ENCODE peak calls at places on chromosomes 7 and 10, in ten cellular contexts. C is stimulated activated CD8-positive, alpha-beta memory T cell treated with anti-CD3 and anti-CD28 coated beads, Interleukin-15, amount 100 ng/mL, for 4 hours; B is activated naive CD4-positive, alpha-beta T cell treated with anti-CD3 and anti-CD28 coated beads, Interleukin-2, amount 50 U/mL, for 72 hours; M is cardiac muscle cell; G is NCI-H446; O is left colon; E is upper lobe of right lung; X is HCT116; U is natural killer cell; I is neural progenitor cell. Y is an unnamed sample.

GRCh38 chr10:69494626-69495558 is 43.6 kb downstream of the TSPAN15 start:
- DNase-seq in C (no peak), B (no peak), M (no peak), G (no peak), O (peak), E (peak), X (no peak), U (no peak), I (peak), Y (no peak)

GRCh38 chr10:128373071-128373749 is 247.0 kb upstream of the MKI67 start:
- DNase-seq in C (no peak), B (no peak), M (no peak), G (no peak), O (no peak), E (no peak), X (no peak), U (no peak), I (no peak), Y (no peak)

GRCh38 chr7:122306320-122307227 is 2.0 kb upstream of the FEZF1 start:
- DNase-seq in C (no peak), B (no peak), M (no peak), G (no peak), O (no peak), E (no peak), X (no peak), U (no peak), I (peak), Y (no peak)

GRCh38 chr10:112835933-112836564 is 114.0 kb upstream of the TCF7L2 start:
- DNase-seq in C (no peak), B (no peak), M (peak), G (no peak), O (peak), E (no peak), X (no peak), U (no peak), I (peak), Y (no peak)

GRCh38 chr10:33327750-33328149 is 6.7 kb downstream of the NRP1 start:
- DNase-seq in C (no peak), B (no peak), M (peak), G (no peak), O (no peak), E (no peak), X (no peak), U (no peak), I (peak), Y (no peak)

GRCh38 chr10:44376504-44377099 is 8.3 kb downstream of the CXCL12 start:
- DNase-seq in C (no peak), B (no peak), M (no peak), G (no peak), O (no peak), E (no peak), X (no peak), U (no peak), I (no peak), Y (no peak)

GRCh38 chr10:53601260-53601875 is 828.8 kb upstream of the MBL2 start:
- DNase-seq in C (no peak), B (no peak), M (peak), G (peak), O (no peak), E (no peak), X (peak), U (no peak), I (peak), Y (no peak)

GRCh38 chr10:24561453-24561852 is 162.2 kb downstream of the ARHGAP21 start:
- DNase-seq in C (no peak), B (no peak), M (no peak), G (no peak), O (no peak), E (no peak), X (no peak), U (no peak), I (no peak), Y (no peak)

GRCh38 chr10:44991571-44991970 is 9.2 kb upstream of the ZNF22 start:
- DNase-seq in C (no peak), B (no peak), M (no peak), G (no peak), O (no peak), E (no peak), X (no peak), U (no peak), I (no peak), Y (no peak)

GRCh38 chr10:5418584-5418983 is 6.2 kb downstream of the NET1 start:
- DNase-seq in C (no peak), B (no peak), M (no peak), G (no peak), O (no peak), E (no peak), X (no peak), U (no peak), I (no peak), Y (no peak)

GRCh38 chr7:148433521-148434180 is 156.9 kb upstream of the C7orf33 start:
- DNase-seq in C (no peak), B (no peak), M (no peak), G (no peak), O (no peak), E (no peak), X (no peak), U (no peak), I (no peak), Y (no peak)

GRCh38 chr10:51918921-51919325 is 219.5 kb upstream of the CSTF2T start:
- DNase-seq in C (no peak), B (no peak), M (peak), G (no peak), O (no peak), E (no peak), X (no peak), U (no peak), I (no peak), Y (no peak)

GRCh38 chr10:71882813-71883746 is 32.0 kb upstream of the PSAP start:
- DNase-seq in C (no peak), B (no peak), M (peak), G (peak), O (no peak), E (no peak), X (no peak), U (no peak), I (no peak), Y (no peak)

GRCh38 chr10:17649836-17650235 is 5.9 kb downstream of the STAM start:
- DNase-seq in C (no peak), B (no peak), M (no peak), G (no peak), O (no peak), E (no peak), X (no peak), U (no peak), I (no peak), Y (no peak)

GRCh38 chr7:120442838-120443237 is 169.9 kb downstream of the KCND2 start:
- DNase-seq in C (no peak), B (no peak), M (no peak), G (no peak), O (no peak), E (no peak), X (no peak), U (no peak), I (no peak), Y (no peak)

GRCh38 chr7:3112499-3113134 is 69.0 kb upstream of the CARD11 start:
- DNase-seq in C (no peak), B (no peak), M (no peak), G (no peak), O (no peak), E (no peak), X (no peak), U (no peak), I (peak), Y (no peak)

GRCh38 chr10:32713560-32713959 is 244.5 kb downstream of the ITGB1 start:
- DNase-seq in C (no peak), B (no peak), M (no peak), G (no peak), O (no peak), E (no peak), X (no peak), U (no peak), I (no peak), Y (no peak)

GRCh38 chr10:69089638-69090599 is 2.0 kb downstream of the SRGN start:
- DNase-seq in C (peak), B (peak), M (peak), G (no peak), O (peak), E (no peak), X (no peak), U (peak), I (no peak), Y (no peak)

GRCh38 chr7:4214501-4215155 is 467.5 kb upstream of the FOXK1 start:
- DNase-seq in C (no peak), B (no peak), M (no peak), G (no peak), O (no peak), E (no peak), X (no peak), U (no peak), I (no peak), Y (no peak)

GRCh38 chr7:128444242-128444641 is 11.4 kb upstream of the HILPDA start:
- DNase-seq in C (no peak), B (no peak), M (no peak), G (no peak), O (peak), E (no peak), X (no peak), U (no peak), I (no peak), Y (no peak)

GRCh38 chr7:20012100-20012499 is 205.1 kb downstream of the MACC1 start:
- DNase-seq in C (no peak), B (no peak), M (no peak), G (no peak), O (no peak), E (no peak), X (no peak), U (no peak), I (no peak), Y (no peak)

GRCh38 chr10:86655173-86655540 is 810 bp downstream of the OPN4 start:
- DNase-seq in C (no peak), B (no peak), M (no peak), G (no peak), O (no peak), E (no peak), X (no peak), U (no peak), I (no peak), Y (no peak)

GRCh38 chr10:66747451-66747850 is 178.4 kb upstream of the LRRTM3 start:
- DNase-seq in C (no peak), B (no peak), M (peak), G (no peak), O (no peak), E (no peak), X (peak), U (no peak), I (no peak), Y (peak)

GRCh38 chr7:152664636-152665035 is 11.3 kb downstream of the XRCC2 start:
- DNase-seq in C (no peak), B (no peak), M (peak), G (no peak), O (no peak), E (no peak), X (no peak), U (no peak), I (no peak), Y (no peak)

GRCh38 chr10:14604181-14605142 is 170.2 kb downstream of the FAM107B start:
- DNase-seq in C (no peak), B (peak), M (peak), G (peak), O (peak), E (peak), X (peak), U (peak), I (peak), Y (no peak)

GRCh38 chr10:124012991-124013390 is 80.4 kb downstream of the CHST15 start:
- DNase-seq in C (no peak), B (no peak), M (no peak), G (no peak), O (no peak), E (no peak), X (no peak), U (no peak), I (no peak), Y (no peak)

GRCh38 chr10:115947104-115947503 is 325.9 kb downstream of the GFRA1 start:
- DNase-seq in C (no peak), B (no peak), M (peak), G (no peak), O (no peak), E (no peak), X (no peak), U (no peak), I (no peak), Y (no peak)

GRCh38 chr7:99106869-99107268 is 37.0 kb downstream of the SMURF1 start:
- DNase-seq in C (no peak), B (no peak), M (no peak), G (no peak), O (no peak), E (no peak), X (no peak), U (no peak), I (no peak), Y (no peak)

GRCh38 chr10:44399478-44400451 is 14.9 kb upstream of the CXCL12 start:
- DNase-seq in C (no peak), B (no peak), M (no peak), G (no peak), O (peak), E (peak), X (no peak), U (no peak), I (no peak), Y (no peak)

Y was measured in non-pigmented ciliary epithelial cell.